ENCODE peak calls at places on chromosome 10, in ten cellular contexts. T, Y, P, O, X, B, I, W, U and D are unnamed samples.

GRCh38 chr10:52172581-52172980 is 141.5 kb upstream of the DKK1 start:
- DNase-seq in B (no peak), O (peak; percentile 41), W (no peak), I (no peak), U (no peak), T (no peak), P (no peak), Y (no peak), X (no peak), D (peak; percentile 17)

GRCh38 chr10:16835223-16835622 is 18.0 kb upstream of the RSU1 start:
- DNase-seq in B (no peak), Y (no peak), O (no peak), U (no peak), X (no peak), P (no peak), T (no peak), I (no peak), W (no peak), D (no peak)

GRCh38 chr10:759898-760477 is 70.5 kb upstream of the DIP2C start:
- DNase-seq in Y (no peak), U (no peak), B (no peak), I (no peak), T (no peak), X (no peak), W (no peak), P (no peak), O (no peak), D (no peak)

GRCh38 chr10:3245395-3245794 is 72.8 kb upstream of the PITRM1 start:
- DNase-seq in B (no peak), T (no peak), I (no peak), P (no peak), U (no peak), W (no peak), X (no peak), Y (no peak), O (no peak), D (no peak)

GRCh38 chr10:110355181-110355831 is 50.6 kb upstream of the SMNDC1 start:
- DNase-seq in X (no peak), W (no peak), U (no peak), O (no peak), T (no peak), Y (no peak), P (no peak), B (no peak), I (no peak), D (no peak)

GRCh38 chr10:58963723-58964124 is 212.7 kb upstream of the PHYHIPL start:
- DNase-seq in I (no peak), T (peak; percentile 98), U (no peak), X (no peak), B (no peak), P (no peak), Y (no peak), O (no peak), W (peak; percentile 84), D (peak; percentile 93)

GRCh38 chr10:79933961-79934360 is 14.9 kb downstream of the SFTPD start:
- DNase-seq in W (no peak), O (no peak), B (no peak), T (no peak), U (peak; percentile 7), X (no peak), Y (peak; percentile 48), P (no peak), I (no peak), D (no peak)

GRCh38 chr10:18254086-18254485 is 113.9 kb downstream of the CACNB2 start:
- DNase-seq in X (no peak), U (no peak), B (no peak), T (no peak), I (no peak), P (no peak), W (no peak), O (peak; percentile 3), Y (no peak), D (no peak)

GRCh38 chr10:6678211-6678803 is 98.2 kb upstream of the PRKCQ start:
- DNase-seq in T (no peak), O (peak; percentile 58), P (no peak), X (no peak), I (peak; percentile 4), Y (no peak), W (no peak), B (peak; percentile 50), U (no peak), D (peak; percentile 68)

GRCh38 chr10:72080042-72081035 is 8.0 kb downstream of the SPOCK2 start:
- DNase-seq in B (no peak), Y (no peak), T (no peak), O (no peak), U (no peak), I (no peak), P (no peak), X (no peak), W (no peak), D (no peak)

GRCh38 chr10:132865851-132866600 is 76.3 kb downstream of the CFAP46 start:
- DNase-seq in X (no peak), W (no peak), O (no peak), P (no peak), B (no peak), U (no peak), T (no peak), I (no peak), Y (no peak), D (no peak)

GRCh38 chr10:124946945-124947344 is 5.0 kb downstream of the ZRANB1 start:
- DNase-seq in X (no peak), P (no peak), B (no peak), O (no peak), W (no peak), T (no peak), U (peak; percentile 19), I (no peak), Y (no peak), D (no peak)

GRCh38 chr10:78863121-78863520 is 205.6 kb upstream of the ZMIZ1 start:
- DNase-seq in W (no peak), Y (no peak), O (no peak), T (no peak), P (no peak), X (no peak), B (no peak), I (no peak), U (no peak), D (no peak)

GRCh38 chr10:82084496-82084895 is 209.5 kb downstream of the NRG3 start:
- DNase-seq in X (no peak), P (no peak), Y (no peak), I (no peak), B (no peak), W (no peak), U (no peak), T (no peak), O (no peak), D (no peak)

GRCh38 chr10:28442375-28442774 is 90.5 kb upstream of the WAC start:
- DNase-seq in X (no peak), I (no peak), Y (no peak), B (no peak), P (no peak), W (no peak), O (no peak), T (no peak), U (no peak), D (no peak)

GRCh38 chr10:71539564-71540118 is 142.9 kb downstream of the CDH23 start:
- DNase-seq in B (no peak), U (no peak), X (no peak), P (no peak), T (no peak), O (no peak), Y (no peak), W (no peak), I (no peak), D (no peak)

GRCh38 chr10:85786401-85786899 is 580.1 kb downstream of the GRID1 start:
- DNase-seq in T (no peak), I (no peak), Y (no peak), U (no peak), X (no peak), O (no peak), W (no peak), P (no peak), B (no peak), D (peak; percentile 29)

GRCh38 chr10:43230909-43231522 is 35.8 kb downstream of the RASGEF1A start:
- DNase-seq in W (no peak), X (no peak), P (no peak), Y (no peak), O (no peak), I (no peak), B (peak; percentile 27), U (no peak), T (no peak), D (no peak)

GRCh38 chr10:73744690-73744994 is 470 bp downstream of the SEC24C start:
- DNase-seq in T (no peak), W (no peak), B (peak; percentile 78), U (no peak), Y (no peak), I (no peak), X (no peak), P (no peak), O (peak; percentile 70), D (peak; percentile 85)

GRCh38 chr10:10830316-10831061 is 187.2 kb upstream of the CELF2 start:
- DNase-seq in I (no peak), X (peak; percentile 81), O (peak; percentile 96), Y (peak; percentile 94), T (no peak), P (no peak), W (no peak), B (no peak), U (no peak), D (no peak)

GRCh38 chr10:52883996-52884871 is 111.7 kb upstream of the MBL2 start:
- DNase-seq in O (peak; percentile 77), B (no peak), T (peak; percentile 62), U (peak; percentile 51), I (no peak), W (no peak), Y (peak; percentile 25), P (peak; percentile 39), X (no peak), D (peak; percentile 72)

GRCh38 chr10:79082631-79083581 is 14.1 kb downstream of the ZMIZ1 start:
- DNase-seq in P (no peak), W (no peak), T (no peak), O (no peak), I (no peak), U (no peak), X (no peak), B (no peak), Y (no peak), D (no peak)

GRCh38 chr10:102710604-102711003 is 3.6 kb downstream of the ARL3 start:
- DNase-seq in T (no peak), B (no peak), U (no peak), X (peak; percentile 40), W (no peak), Y (no peak), I (no peak), O (peak; percentile 69), P (no peak), D (no peak)

GRCh38 chr10:29849434-29849833 is 210.0 kb downstream of the JCAD start:
- DNase-seq in P (no peak), I (no peak), B (no peak), T (no peak), Y (no peak), O (peak; percentile 86), X (peak; percentile 41), W (no peak), U (no peak), D (no peak)

GRCh38 chr10:72087392-72087968 is 871 bp downstream of the SPOCK2 start:
- DNase-seq in X (no peak), I (no peak), B (no peak), Y (no peak), T (no peak), P (no peak), U (no peak), W (peak; percentile 23), O (no peak), D (peak; percentile 39)

GRCh38 chr10:25604591-25604990 is 329.4 kb upstream of the MYO3A start:
- DNase-seq in Y (no peak), O (no peak), I (no peak), P (no peak), U (no peak), B (no peak), W (no peak), T (no peak), X (no peak), D (peak; percentile 55)

GRCh38 chr10:14860782-14861181 is 17.9 kb upstream of the SUV39H2 start:
- DNase-seq in P (no peak), X (no peak), T (no peak), Y (no peak), O (no peak), W (no peak), U (no peak), B (no peak), I (no peak), D (no peak)

GRCh38 chr10:100826983-100827818 is 81.8 kb downstream of the PAX2 start:
- DNase-seq in U (peak; percentile 6), O (no peak), X (no peak), B (no peak), I (no peak), Y (no peak), T (no peak), W (no peak), P (peak; percentile 75), D (peak; percentile 78)